ENCODE peak calls at places on chromosomes 16 and 17, in eight cellular contexts. Z is hepatocyte, M is MM.1S, N is GM23338, T is OCI-LY7, P is GM23248, X is HCT116, R is PC-3. H is an unnamed sample.

GRCh38 chr17:2952174-2952845 is 111.1 kb downstream of the OR1D5 start:
- DNase-seq in T (no peak), R (peak), M (no peak), P (no peak), Z (no peak), N (no peak), X (no peak), H (no peak)

GRCh38 chr16:79912592-79913310 is 312.2 kb upstream of the MAF start:
- DNase-seq in M (no peak), N (no peak), R (no peak), X (no peak), Z (no peak), T (no peak), P (no peak), H (no peak)

GRCh38 chr17:17724307-17724921 is 43.2 kb downstream of the RAI1 start:
- DNase-seq in P (peak), T (no peak), R (no peak), M (no peak), Z (peak), X (no peak), N (peak), H (peak)

GRCh38 chr17:68349157-68349556 is 57.9 kb downstream of the ARSG start:
- DNase-seq in Z (no peak), T (no peak), M (no peak), X (no peak), N (no peak), R (no peak), P (no peak), H (no peak)

GRCh38 chr16:68528686-68529379 is 10.3 kb upstream of the ZFP90 start:
- DNase-seq in X (peak), Z (peak), T (peak), M (peak), P (peak), R (peak), N (peak), H (peak)

GRCh38 chr17:68418876-68419275 is 38.4 kb downstream of the WIPI1 start:
- DNase-seq in N (no peak), X (no peak), M (no peak), P (no peak), T (no peak), R (no peak), Z (no peak), H (no peak)

GRCh38 chr17:12987120-12987519 is 30.7 kb downstream of the ELAC2 start:
- DNase-seq in M (no peak), Z (no peak), X (no peak), P (no peak), R (no peak), T (no peak), N (peak), H (peak)

GRCh38 chr17:40596261-40596919 is 31.1 kb upstream of the CCR7 start:
- DNase-seq in T (peak), Z (no peak), P (no peak), N (peak), X (peak), M (no peak), R (no peak), H (no peak)

GRCh38 chr17:51259574-51260236 is at the start of gene MBTD1:
- DNase-seq in R (peak), X (peak), M (peak), P (peak), Z (peak), T (peak), N (peak), H (peak)

GRCh38 chr17:75830168-75831031 is 13.8 kb downstream of the UNC13D start:
- DNase-seq in P (peak), Z (no peak), M (no peak), N (peak), T (peak), X (no peak), R (peak), H (peak)

GRCh38 chr17:31496097-31496496 is 104.6 kb downstream of the RAB11FIP4 start:
- DNase-seq in N (no peak), Z (no peak), X (no peak), T (no peak), M (no peak), P (no peak), R (no peak), H (no peak)

GRCh38 chr17:1039119-1039507 is 42.2 kb downstream of the TIMM22 start:
- DNase-seq in M (no peak), T (no peak), N (no peak), R (no peak), Z (no peak), P (no peak), X (no peak), H (no peak)

GRCh38 chr17:28306954-28307401 is 12.0 kb upstream of the TMEM97 start:
- DNase-seq in N (peak), X (no peak), T (no peak), P (no peak), R (no peak), M (no peak), Z (no peak), H (no peak)

GRCh38 chr16:25643633-25644032 is 48.1 kb upstream of the HS3ST4 start:
- DNase-seq in M (no peak), P (no peak), T (no peak), R (no peak), Z (no peak), N (no peak), X (no peak), H (no peak)

GRCh38 chr17:59415397-59415796 is 83.9 kb downstream of the YPEL2 start:
- DNase-seq in Z (peak), T (no peak), P (no peak), M (no peak), X (no peak), R (no peak), N (no peak), H (no peak)

GRCh38 chr17:68589086-68589485 is 12.1 kb downstream of the FAM20A start:
- DNase-seq in T (no peak), P (no peak), R (no peak), M (no peak), N (no peak), X (no peak), Z (no peak), H (no peak)

GRCh38 chr16:56669005-56669839 is at the start of gene MT1H:
- DNase-seq in N (peak), T (no peak), M (no peak), X (no peak), R (no peak), P (no peak), Z (no peak), H (no peak)

GRCh38 chr16:29906520-29907244 is 6.4 kb downstream of the ASPHD1 start:
- DNase-seq in P (no peak), Z (no peak), M (no peak), T (no peak), N (peak), X (no peak), R (no peak), H (no peak)

GRCh38 chr17:64202683-64203430 is 60.2 kb downstream of the TEX2 start:
- DNase-seq in N (no peak), P (peak), R (peak), Z (no peak), X (no peak), M (no peak), T (no peak), H (peak)

GRCh38 chr17:49823614-49824013 is 24.3 kb downstream of the TAC4 start:
- DNase-seq in Z (no peak), X (no peak), P (peak), N (no peak), T (no peak), R (no peak), M (no peak), H (no peak)

GRCh38 chr16:55552621-55553020 is 13.9 kb upstream of the CAPNS2 start:
- DNase-seq in N (no peak), P (peak), X (no peak), T (no peak), R (peak), Z (peak), M (no peak), H (no peak)

GRCh38 chr16:73339821-73340220 is 291.9 kb upstream of the ZFHX3 start:
- DNase-seq in Z (no peak), X (no peak), N (peak), P (no peak), M (no peak), R (no peak), T (no peak), H (no peak)

GRCh38 chr17:55996826-55997225 is 156.4 kb upstream of the ANKFN1 start:
- DNase-seq in R (no peak), M (no peak), Z (no peak), X (no peak), T (no peak), P (peak), N (no peak), H (no peak)
- TF ChIP-seq EZH2phosphoT487 in R (no peak), M (no peak), Z (no peak), X (no peak), T (no peak), P (no peak), N (no peak), H (no peak)

GRCh38 chr16:72124148-72124547 is 30.5 kb downstream of the DHX38 start:
- DNase-seq in Z (no peak), R (no peak), N (no peak), X (no peak), T (no peak), P (no peak), M (no peak), H (no peak)
- H3K27ac ChIP-seq in Z (no peak), R (no peak), N (no peak), X (no peak), T (no peak), P (no peak), M (no peak), H (no peak)

DNA sequence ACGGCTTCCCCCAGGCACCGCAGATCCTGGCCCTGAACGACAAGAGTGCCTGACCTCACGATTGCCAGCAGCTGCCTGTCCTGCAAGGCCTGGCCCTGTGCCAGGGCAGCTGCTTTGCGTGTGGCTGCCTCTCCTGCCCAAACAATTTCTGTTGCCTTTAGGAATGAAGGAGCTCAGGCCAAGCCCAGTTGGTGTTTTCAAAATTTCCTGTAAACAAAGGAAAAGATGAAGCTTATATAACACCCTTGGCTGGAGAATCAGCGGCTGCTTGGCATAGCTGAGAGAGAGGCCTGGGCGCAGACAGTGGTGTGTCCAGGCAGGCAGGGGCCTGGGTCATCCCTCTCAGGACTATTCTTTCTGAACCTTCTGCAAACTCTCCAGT is 11.7 kb upstream of the SLC47A2 start:
- DNase-seq in Z (peak), T (no peak), P (peak), X (no peak), M (no peak), N (no peak), R (peak), H (no peak)
- TF ChIP-seq EZH2phosphoT487 in Z (no peak), T (no peak), P (no peak), X (no peak), M (no peak), N (no peak), R (no peak), H (no peak)

DNA sequence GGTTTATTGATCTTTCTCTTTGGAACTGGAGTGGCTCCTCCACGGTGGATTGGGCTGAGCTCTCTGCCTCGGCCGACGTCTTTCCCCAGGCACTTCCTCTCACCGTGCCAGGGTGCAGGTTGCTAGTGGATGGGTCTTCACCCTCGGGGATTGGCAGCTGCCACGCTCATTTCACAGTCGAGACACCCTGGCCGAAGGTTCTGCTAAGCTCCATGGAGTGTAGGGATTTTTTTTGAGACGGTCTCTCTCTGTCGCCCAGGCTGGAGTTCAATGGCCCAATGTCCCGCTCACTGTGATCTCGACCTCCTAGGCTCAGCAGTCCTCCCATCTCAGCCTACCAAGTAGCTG is 280.8 kb downstream of the SEC14L1 start:
- DNase-seq in X (no peak), Z (no peak), M (no peak), P (no peak), N (no peak), T (no peak), R (no peak), H (no peak)
- H3K27ac ChIP-seq in X (no peak), Z (peak), M (no peak), P (no peak), N (peak), T (peak), R (peak), H (no peak)

GRCh38 chr16:70156207-70156978 is 17.2 kb upstream of the CLEC18C start:
- DNase-seq in T (no peak), Z (no peak), X (no peak), P (no peak), M (no peak), N (no peak), R (no peak), H (no peak)
- TF ChIP-seq EZH2phosphoT487 in T (no peak), Z (no peak), X (no peak), P (no peak), M (no peak), N (no peak), R (no peak), H (no peak)

GRCh38 chr16:5349101-5349500 is 251.5 kb upstream of the EEF2KMT start:
- DNase-seq in N (no peak), P (no peak), T (no peak), M (no peak), Z (no peak), X (no peak), R (no peak), H (no peak)
- H3K27ac ChIP-seq in N (no peak), P (no peak), T (no peak), M (no peak), Z (no peak), X (no peak), R (no peak), H (no peak)

DNA sequence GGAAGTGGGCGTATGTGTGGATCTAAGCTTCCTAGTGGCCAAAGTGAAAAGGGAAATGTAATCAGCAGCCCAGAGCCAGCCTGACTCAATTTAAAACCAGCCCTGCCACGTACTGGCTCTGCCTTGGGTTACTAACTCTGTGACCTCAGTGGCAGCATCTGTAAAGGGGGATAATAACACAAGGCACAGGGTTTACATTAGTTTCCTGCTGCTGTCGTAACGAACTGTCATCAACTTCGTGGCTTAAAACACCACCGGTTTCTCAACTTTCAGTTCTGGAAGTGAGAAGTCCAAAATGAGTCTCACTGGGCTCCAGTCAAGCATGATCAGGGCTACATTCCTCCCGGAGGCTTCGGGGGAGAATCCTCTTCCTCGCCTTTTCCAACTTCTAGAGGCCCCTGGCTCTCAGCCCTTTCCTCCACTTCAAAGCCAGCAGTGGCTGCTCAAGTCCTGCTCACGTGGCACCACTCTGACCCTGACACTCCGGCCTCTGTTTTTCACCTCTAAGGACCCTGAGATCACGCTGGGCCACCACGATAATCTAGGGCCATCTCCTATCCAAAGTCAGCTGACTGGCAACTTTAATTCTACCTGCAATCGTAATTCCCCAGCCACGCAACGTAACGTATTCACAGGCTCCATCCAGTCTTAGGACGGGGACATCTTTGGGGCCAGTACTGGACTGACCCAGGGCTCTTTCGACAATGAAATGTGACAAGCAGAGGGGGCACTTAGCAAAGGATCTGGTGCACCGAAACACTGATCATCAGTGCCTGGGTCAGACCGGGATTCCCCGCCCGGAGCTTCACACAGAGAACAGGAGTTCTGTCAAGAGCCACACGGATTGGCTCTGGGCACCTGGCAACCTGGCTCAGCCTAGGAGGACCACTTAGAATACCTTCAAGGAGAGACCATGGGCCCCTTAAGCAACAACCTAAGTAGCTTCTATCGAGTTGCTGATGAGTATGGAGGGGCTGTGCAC is 14.5 kb downstream of the TMC6 start:
- DNase-seq in T (no peak), M (no peak), R (no peak), Z (no peak), X (no peak), N (no peak), P (no peak), H (no peak)
- TF ChIP-seq EZH2phosphoT487 in T (no peak), M (no peak), R (no peak), Z (no peak), X (no peak), N (no peak), P (no peak), H (no peak)

GRCh38 chr17:54307326-54307725 is 484.6 kb downstream of the KIF2B start:
- DNase-seq in M (no peak), R (no peak), X (no peak), Z (no peak), P (no peak), N (no peak), T (no peak), H (no peak)
- H3K27ac ChIP-seq in M (no peak), R (no peak), X (no peak), Z (no peak), P (no peak), N (no peak), T (no peak), H (no peak)

H was measured in neural progenitor cell.